ENCODE peak calls at places on chromosomes 11 and 22, in four cellular contexts. K is ovary, T is uterus, X is sigmoid colon. N is an unnamed sample.
A peak's percentile ranks its signal among the peaks of the same experiment; 100 is the strongest.

GRCh38 chr11:45024357-45024756 is 73.7 kb upstream of the TP53I11 start:
- DNase-seq in T (no peak), K (no peak), X (no peak), N (no peak)

GRCh38 chr11:73907191-73907590 is 30.4 kb downstream of the PAAF1 start:
- DNase-seq in T (no peak), X (no peak), K (no peak), N (peak; percentile 61)

GRCh38 chr22:18987765-18988164 is 51.7 kb upstream of the PRODH start:
- DNase-seq in T (no peak), X (no peak), K (no peak), N (no peak)

GRCh38 chr11:112485280-112485679 is 224.6 kb upstream of the PLET1 start:
- DNase-seq in X (no peak), K (no peak), T (no peak), N (no peak)

GRCh38 chr11:35943761-35944502 is at the start of gene LDLRAD3:
- DNase-seq in K (peak; percentile 83), T (peak; percentile 80), X (peak; percentile 91), N (no peak)

GRCh38 chr11:116438651-116439479 is 333.9 kb downstream of the BUD13 start:
- DNase-seq in X (no peak), T (no peak), K (no peak), N (no peak)

GRCh38 chr11:102513869-102514268 is 16.7 kb downstream of the MMP7 start:
- DNase-seq in T (peak; percentile 80), X (peak; percentile 96), K (no peak), N (no peak)

GRCh38 chr22:30541979-30542810 is 4.3 kb downstream of the SEC14L6 start:
- DNase-seq in K (peak; percentile 33), T (no peak), X (no peak), N (no peak)

GRCh38 chr11:90243534-90243933 is 20.7 kb upstream of the CHORDC1 start:
- DNase-seq in T (no peak), X (no peak), K (no peak), N (no peak)

DNA sequence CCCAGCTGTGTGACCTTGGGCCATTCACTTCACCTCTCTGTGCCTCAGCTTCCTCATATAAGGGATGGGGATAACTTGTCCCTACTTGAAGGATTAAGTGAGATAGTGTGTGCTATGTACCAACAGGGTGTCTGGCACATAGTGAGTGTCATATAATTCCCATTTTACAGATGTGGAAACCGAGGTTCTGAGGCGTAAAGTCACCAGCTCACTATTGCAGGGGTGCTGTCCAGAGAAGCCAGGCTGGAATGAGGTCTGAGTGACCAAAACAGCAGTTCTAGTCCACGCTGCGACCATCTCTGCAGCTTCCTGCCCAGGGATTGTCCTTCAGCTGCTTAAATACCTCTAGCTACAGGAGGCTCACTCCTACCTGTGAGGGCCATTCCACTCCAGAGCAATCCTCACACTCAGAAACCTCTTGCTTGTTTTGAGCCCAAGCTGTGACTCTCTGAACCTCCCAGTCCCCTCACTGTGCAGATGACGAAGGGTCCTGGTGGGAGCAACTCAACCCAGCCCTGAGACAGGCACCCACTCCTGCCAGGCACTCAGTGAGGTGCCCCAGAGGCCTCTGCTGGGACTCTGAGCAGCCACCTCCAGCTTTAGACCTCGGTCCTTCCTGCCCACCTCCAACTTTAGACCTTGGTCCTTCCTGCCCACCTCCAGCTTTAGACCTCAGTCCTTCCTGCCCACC is 5.8 kb downstream of the MB start:
- DNase-seq in K (no peak), T (no peak), X (no peak), N (no peak)
- H3K4me1 ChIP-seq in K (peaks cover 8% of the 10 kb centered on the region), T (no peaks in the 10 kb centered on the region), X (peaks cover 11% of the 10 kb centered on the region), N (no peaks in the 10 kb centered on the region)

GRCh38 chr11:85133636-85134035 is 493.5 kb downstream of the DLG2 start:
- DNase-seq in T (no peak), X (no peak), K (no peak), N (no peak)

GRCh38 chr11:85132839-85133238 is 494.3 kb downstream of the DLG2 start:
- DNase-seq in X (no peak), T (no peak), K (no peak), N (no peak)

DNA sequence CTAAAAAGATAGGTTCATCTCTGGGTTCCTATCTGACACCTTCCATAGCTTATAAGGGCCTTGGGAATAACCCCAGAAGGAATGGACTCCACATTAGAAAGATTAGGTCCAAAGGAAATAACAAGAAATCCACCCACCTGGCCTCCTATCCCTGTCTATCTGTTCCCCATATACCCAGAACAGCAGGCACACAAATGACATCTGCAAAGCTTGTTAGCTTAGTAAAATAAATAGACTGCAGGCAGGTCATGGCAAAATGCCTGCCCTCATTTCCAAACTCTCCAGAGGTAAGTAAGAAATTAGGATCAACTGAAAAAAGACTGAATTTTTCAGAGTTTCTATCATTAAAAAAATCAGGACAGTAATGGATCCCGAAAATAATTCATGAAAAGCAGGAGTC is 489.5 kb downstream of the DLG2 start:
- DNase-seq in X (no peak), K (no peak), T (no peak), N (no peak)
- H3K27ac ChIP-seq in X (no peak overlapping the region), K (no peak overlapping the region), T (no peak overlapping the region), N (no peak overlapping the region)

DNA sequence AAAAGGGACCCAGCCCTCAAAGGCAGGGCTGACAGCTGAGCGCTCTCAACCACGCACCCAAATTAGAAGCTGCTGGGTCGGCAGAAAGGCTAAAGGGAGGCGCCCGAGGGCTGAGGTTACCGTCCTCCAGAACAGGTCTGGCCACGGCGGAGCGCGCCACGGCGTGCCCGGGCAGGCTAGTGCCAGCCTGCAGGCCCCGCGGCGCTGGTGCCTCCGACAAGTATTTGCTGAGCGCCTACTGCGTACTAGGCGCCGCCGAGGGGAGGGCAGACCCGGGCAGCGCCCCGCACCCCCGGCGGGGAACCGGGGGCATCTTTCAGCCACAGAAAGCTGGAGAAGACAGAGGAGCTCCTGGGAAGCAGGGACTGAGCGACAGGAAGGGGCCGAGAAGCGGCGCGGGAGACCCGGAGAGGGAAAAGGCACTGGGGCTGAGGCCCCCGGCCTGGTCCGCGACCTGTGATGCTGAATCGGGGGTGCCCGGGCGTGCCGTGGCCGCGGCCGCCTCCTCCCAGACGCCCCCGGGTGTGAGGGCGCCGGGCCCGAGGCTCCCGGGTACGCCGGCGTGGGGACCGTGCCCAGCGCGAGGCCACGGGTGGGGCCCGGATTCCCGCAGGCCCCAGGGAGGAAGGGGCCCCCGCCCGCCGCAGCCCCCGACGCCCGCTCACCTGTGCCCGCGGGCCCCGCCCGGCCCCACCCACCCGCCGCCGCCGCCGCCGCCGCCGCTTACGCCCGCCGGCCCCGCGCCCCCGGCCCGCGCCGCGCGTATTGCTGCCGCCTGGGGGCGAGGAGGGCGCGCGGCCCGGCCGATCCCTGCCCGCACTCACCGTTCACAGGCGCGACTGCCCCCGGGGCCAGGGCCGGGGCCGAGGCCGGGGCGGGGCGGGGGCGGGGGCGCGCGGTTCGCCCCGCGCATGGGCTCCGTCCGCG is 521 bp downstream of the HRAS start:
- DNase-seq in X (no peak), K (peak; percentile 34), T (no peak), N (peak; percentile 74)
- TF ChIP-seq CTCF in X (no peak), K (no peak), T (peak; percentile 33), N (peak; percentile 31)

GRCh38 chr11:130744804-130745203 is 171.5 kb downstream of the SNX19 start:
- DNase-seq in T (no peak), K (no peak), X (no peak), N (no peak)
- H3K4me1 ChIP-seq in T (no peaks in the 10 kb centered on the region), K (no peaks in the 10 kb centered on the region), X (no peaks in the 10 kb centered on the region), N (no peaks in the 10 kb centered on the region)

DNA sequence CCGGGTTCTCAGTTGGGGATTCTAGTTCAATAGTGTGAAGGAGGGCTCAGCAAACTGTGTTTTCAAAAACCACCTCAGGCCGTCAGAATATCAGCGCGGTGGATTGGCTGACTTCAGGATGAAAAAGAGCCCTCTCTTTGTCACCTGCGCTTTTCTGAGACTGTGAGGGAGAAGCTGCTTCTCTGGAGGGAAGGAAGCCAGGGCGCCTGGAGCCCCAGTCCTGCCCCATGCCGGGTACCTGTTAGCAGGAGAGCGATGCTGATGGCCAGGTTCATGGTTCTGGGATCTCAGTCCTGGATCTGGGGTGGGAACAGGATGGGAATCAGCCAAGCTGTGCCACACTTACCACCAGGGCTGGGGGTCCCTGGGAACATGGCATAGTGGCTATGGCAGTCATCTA is 2.3 kb downstream of the THY1 start:
- DNase-seq in X (no peak), T (no peak), K (no peak), N (no peak)
- H3K27ac ChIP-seq in X (no peak overlapping the region), T (peak overlapping the region; percentile 19), K (no peak overlapping the region), N (no peak overlapping the region)

GRCh38 chr11:598005-598680 is 17.6 kb downstream of the IRF7 start:
- DNase-seq in K (no peak), T (no peak), X (no peak), N (no peak)

GRCh38 chr11:595400-595799 is 19.1 kb downstream of the PHRF1 start:
- DNase-seq in T (no peak), K (no peak), X (no peak), N (no peak)

GRCh38 chr11:596374-596773 is 19.4 kb downstream of the IRF7 start:
- DNase-seq in K (no peak), T (no peak), X (no peak), N (no peak)

GRCh38 chr11:593347-593746 is 17.1 kb downstream of the PHRF1 start:
- DNase-seq in X (no peak), K (no peak), T (no peak), N (no peak)

GRCh38 chr11:597166-597725 is 18.5 kb downstream of the IRF7 start:
- DNase-seq in T (no peak), X (no peak), K (no peak), N (no peak)
- TF ChIP-seq CTCF in T (no peak), X (no peak), K (no peak), N (peak; percentile 27)

GRCh38 chr22:20232781-20233180 is 35.3 kb downstream of the RTN4R start:
- DNase-seq in X (no peak), K (no peak), T (no peak), N (no peak)

GRCh38 chr22:20230777-20231420 is 37.2 kb downstream of the RTN4R start:
- DNase-seq in T (no peak), K (no peak), X (no peak), N (no peak)

GRCh38 chr22:20233351-20234313 is 34.5 kb downstream of the RTN4R start:
- DNase-seq in T (no peak), X (no peak), K (no peak), N (no peak)

GRCh38 chr22:20231499-20232236 is 36.5 kb downstream of the RTN4R start:
- DNase-seq in K (no peak), T (no peak), X (no peak), N (no peak)

DNA sequence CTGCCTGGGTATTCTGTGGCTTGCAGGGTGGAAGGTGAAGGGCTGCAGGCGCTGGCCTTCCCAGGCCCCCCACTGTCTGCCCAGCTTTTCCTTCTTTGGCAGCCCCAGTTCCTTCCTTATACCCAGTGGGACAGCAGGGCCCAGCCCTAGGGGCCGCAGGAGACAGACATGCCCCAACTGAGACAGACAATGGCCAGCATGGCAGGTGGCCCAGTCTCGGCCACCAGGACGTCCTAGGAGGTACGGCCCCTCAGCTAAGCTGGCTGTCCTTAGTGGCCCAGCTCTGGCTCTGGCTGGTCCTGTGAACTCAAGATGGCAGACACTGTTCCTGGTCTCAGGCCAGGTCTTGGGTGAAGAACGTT is 35.9 kb downstream of the RTN4R start:
- DNase-seq in K (no peak), X (no peak), T (no peak), N (no peak)
- H3K4me1 ChIP-seq in K (peaks cover 4% of the 10 kb centered on the region), X (no peaks in the 10 kb centered on the region), T (no peaks in the 10 kb centered on the region), N (no peaks in the 10 kb centered on the region)